ENCODE peak calls at places on chromosomes 12 and 14, in seven cellular contexts. Z is mammary epithelial cell; C is pancreas; X is CD8-positive, alpha-beta T cell; H is neuronal stem cell; G is Peyer's patch; P is stomach. A is an unnamed sample.

GRCh38 chr14:58272589-58273372 is 25.6 kb upstream of the ARID4A start:
- DNase-seq in Z (no peak), C (peak), X (no peak), H (no peak), G (no peak), P (peak), A (no peak)

GRCh38 chr12:103301642-103302620 is 193.8 kb downstream of the C12orf42 start:
- DNase-seq in Z (no peak), C (no peak), X (no peak), H (peak), G (no peak), P (no peak), A (no peak)

GRCh38 chr14:105853089-105853906 is 326.9 kb downstream of the TMEM121 start:
- DNase-seq in Z (no peak), C (no peak), X (no peak), H (no peak), G (no peak), P (no peak), A (no peak)

GRCh38 chr12:50620050-50620974 is 115.5 kb downstream of the DIP2B start:
- DNase-seq in Z (peak), C (no peak), X (no peak), H (peak), G (no peak), P (no peak), A (peak)

GRCh38 chr14:34237098-34237497 is 224.9 kb downstream of the SPTSSA start:
- DNase-seq in Z (peak), C (no peak), X (no peak), H (no peak), G (no peak), P (no peak), A (no peak)

GRCh38 chr12:5654019-5654418 is 222.1 kb downstream of the NTF3 start:
- DNase-seq in Z (no peak), C (no peak), X (no peak), H (no peak), G (no peak), P (no peak), A (no peak)

GRCh38 chr12:108807476-108807875 is 49.9 kb downstream of the SSH1 start:
- DNase-seq in Z (no peak), C (no peak), X (no peak), H (no peak), G (no peak), P (no peak), A (no peak)

GRCh38 chr14:80388980-80389711 is 177.8 kb upstream of the DIO2 start:
- DNase-seq in Z (peak), C (no peak), X (no peak), H (no peak), G (no peak), P (no peak), A (peak)

GRCh38 chr12:120257041-120257821 is 8.3 kb downstream of the PXN start:
- DNase-seq in Z (peak), C (peak), X (no peak), H (no peak), G (no peak), P (peak), A (peak)

GRCh38 chr12:107760207-107760816 is 625 bp downstream of the PRDM4 start:
- DNase-seq in Z (peak), C (peak), X (no peak), H (peak), G (no peak), P (no peak), A (peak)
- H3K27ac ChIP-seq in Z (peak), C (peak), X (peak), H (no peak), G (peak), P (peak), A (peak)

DNA sequence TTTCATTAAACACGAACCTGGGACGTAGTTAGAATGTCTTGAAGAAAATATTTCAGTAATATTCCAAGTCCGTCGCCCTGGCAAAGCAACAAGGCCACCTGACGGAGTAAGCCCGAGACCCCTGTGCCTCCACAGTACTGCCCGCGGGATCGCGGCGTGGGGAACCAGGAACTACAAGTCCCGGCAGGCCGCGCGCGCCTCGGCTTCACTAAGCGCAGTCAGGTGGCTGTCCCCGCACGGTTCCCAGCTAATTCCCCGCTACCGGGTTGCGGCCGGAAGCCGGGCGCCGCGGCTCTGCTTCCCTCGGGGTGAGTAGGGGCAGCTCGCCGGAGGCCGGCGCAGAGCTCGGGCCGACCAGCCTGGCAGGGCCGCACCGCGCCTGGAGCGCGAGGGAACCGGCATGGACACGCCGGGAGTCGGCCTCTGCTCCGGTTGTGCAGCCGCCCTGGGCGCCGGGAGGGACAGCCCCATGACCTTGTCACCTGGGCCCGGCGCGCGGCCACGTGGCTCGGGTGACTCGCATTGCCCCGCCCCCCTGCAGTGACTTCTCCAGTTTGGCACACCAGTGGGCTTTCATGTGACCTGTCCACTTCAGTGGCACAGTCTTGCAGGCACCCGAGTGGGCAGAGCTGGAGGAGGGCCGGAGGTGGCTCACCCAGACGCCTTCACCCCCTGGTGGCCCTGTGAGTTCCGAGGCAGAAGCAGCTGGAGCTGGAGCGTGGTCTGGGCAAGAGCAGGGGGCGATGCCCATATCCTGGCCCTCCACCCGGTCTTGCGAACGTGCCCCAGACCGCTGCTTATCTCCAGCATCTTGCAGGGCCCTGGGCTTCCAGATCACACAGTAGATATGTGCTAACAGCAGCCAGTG is at the start of gene ADCK1:
- DNase-seq in Z (peak), C (peak), X (peak), H (peak), G (peak), P (peak), A (peak)
- H3K27ac ChIP-seq in Z (peak), C (peak), X (peak), H (peak), G (peak), P (peak), A (peak)

DNA sequence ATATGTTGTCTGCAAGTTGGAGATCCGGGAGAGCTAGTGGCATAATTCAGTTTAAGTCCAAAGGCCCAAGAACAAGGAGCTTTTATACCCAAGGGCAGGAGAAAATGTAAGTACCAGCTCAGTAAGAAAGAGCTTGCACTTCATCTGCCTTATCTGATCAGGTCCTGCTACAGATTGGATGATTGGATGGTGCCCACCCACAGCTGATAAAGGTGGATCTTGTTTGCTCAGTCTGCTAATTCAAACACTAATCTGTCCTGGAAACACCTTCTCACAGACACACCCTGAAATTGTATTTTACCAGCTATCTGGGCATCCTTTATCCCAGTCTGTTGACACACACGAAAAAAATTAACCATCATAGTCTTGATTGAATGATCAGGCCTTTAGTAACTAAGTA is 230.7 kb upstream of the SLC16A7 start:
- DNase-seq in Z (no peak), C (no peak), X (no peak), H (no peak), G (no peak), P (no peak), A (no peak)
- H3K27ac ChIP-seq in Z (no peak), C (no peak), X (no peak), H (no peak), G (no peak), P (peak), A (no peak)

GRCh38 chr14:89430271-89430620 is 13.2 kb upstream of the FOXN3 start:
- DNase-seq in Z (no peak), C (no peak), X (no peak), H (no peak), G (no peak), P (no peak), A (no peak)
- H3K27ac ChIP-seq in Z (no peak), C (peak), X (peak), H (no peak), G (peak), P (no peak), A (peak)

GRCh38 chr14:52072266-52072780 is 3.5 kb upstream of the NID2 start:
- DNase-seq in Z (no peak), C (no peak), X (no peak), H (no peak), G (no peak), P (no peak), A (no peak)
- H3K27ac ChIP-seq in Z (no peak), C (no peak), X (no peak), H (no peak), G (no peak), P (no peak), A (no peak)

GRCh38 chr14:50059773-50060629 is 56.4 kb downstream of the VCPKMT start:
- DNase-seq in Z (no peak), C (no peak), X (no peak), H (no peak), G (no peak), P (no peak), A (no peak)
- H3K27ac ChIP-seq in Z (peak), C (peak), X (peak), H (no peak), G (peak), P (no peak), A (peak)